ENCODE peak calls at places on chromosome 2, in eight cellular contexts. One of them, this sample, is unnamed.

GRCh38 chr2:47250576-47251403 is 95.7 kb upstream of the STPG4 start:
- DNase-seq in RWPE1: peak; percentile 23
- DNase-seq in hippocampal formation: no peak
- DNase-seq in hypothalamus: no peak
- DNase-seq in RCC 7860: peak; percentile 48
- DNase-seq in activated CD4-positive, alpha-beta T cell treated with anti-CD3 and anti-CD28 coated beads, Interleukin-2, amount 50 U/mL, for 24 hours: no peak
- DNase-seq in cardiac fibroblast: peak; percentile 26
- DNase-seq in activated naive CD8-positive, alpha-beta T cell treated with anti-CD3 and anti-CD28 coated beads, Interleukin-2, amount 50 U/mL, for 24 hours: no peak
- DNase-seq in this sample: no peak

GRCh38 chr2:189439342-189439741 is 1.9 kb upstream of the WDR75 start:
- DNase-seq in RWPE1: no peak
- DNase-seq in hippocampal formation: no peak
- DNase-seq in hypothalamus: no peak
- DNase-seq in RCC 7860: no peak
- DNase-seq in activated CD4-positive, alpha-beta T cell treated with anti-CD3 and anti-CD28 coated beads, Interleukin-2, amount 50 U/mL, for 24 hours: no peak
- DNase-seq in cardiac fibroblast: no peak
- DNase-seq in activated naive CD8-positive, alpha-beta T cell treated with anti-CD3 and anti-CD28 coated beads, Interleukin-2, amount 50 U/mL, for 24 hours: no peak
- DNase-seq in this sample: no peak

GRCh38 chr2:221103930-221104329 is 468.2 kb downstream of the EPHA4 start:
- DNase-seq in RWPE1: no peak
- DNase-seq in hippocampal formation: no peak
- DNase-seq in hypothalamus: no peak
- DNase-seq in RCC 7860: no peak
- DNase-seq in activated CD4-positive, alpha-beta T cell treated with anti-CD3 and anti-CD28 coated beads, Interleukin-2, amount 50 U/mL, for 24 hours: no peak
- DNase-seq in cardiac fibroblast: no peak
- DNase-seq in activated naive CD8-positive, alpha-beta T cell treated with anti-CD3 and anti-CD28 coated beads, Interleukin-2, amount 50 U/mL, for 24 hours: no peak
- DNase-seq in this sample: no peak

GRCh38 chr2:193462411-193462810 is 1267.7 kb upstream of the TMEFF2 start:
- DNase-seq in RWPE1: no peak
- DNase-seq in hippocampal formation: no peak
- DNase-seq in hypothalamus: no peak
- DNase-seq in RCC 7860: no peak
- DNase-seq in activated CD4-positive, alpha-beta T cell treated with anti-CD3 and anti-CD28 coated beads, Interleukin-2, amount 50 U/mL, for 24 hours: no peak
- DNase-seq in cardiac fibroblast: no peak
- DNase-seq in activated naive CD8-positive, alpha-beta T cell treated with anti-CD3 and anti-CD28 coated beads, Interleukin-2, amount 50 U/mL, for 24 hours: no peak
- DNase-seq in this sample: no peak

GRCh38 chr2:237345891-237346640 is 67.9 kb downstream of the COL6A3 start:
- DNase-seq in RWPE1: no peak
- DNase-seq in hippocampal formation: no peak
- DNase-seq in hypothalamus: no peak
- DNase-seq in RCC 7860: peak; percentile 34
- DNase-seq in activated CD4-positive, alpha-beta T cell treated with anti-CD3 and anti-CD28 coated beads, Interleukin-2, amount 50 U/mL, for 24 hours: no peak
- DNase-seq in cardiac fibroblast: peak; percentile 74
- DNase-seq in activated naive CD8-positive, alpha-beta T cell treated with anti-CD3 and anti-CD28 coated beads, Interleukin-2, amount 50 U/mL, for 24 hours: no peak
- DNase-seq in this sample: no peak

GRCh38 chr2:120204022-120204405 is 19.2 kb downstream of the TMEM185B start:
- DNase-seq in RWPE1: no peak
- DNase-seq in hippocampal formation: no peak
- DNase-seq in hypothalamus: no peak
- DNase-seq in RCC 7860: no peak
- DNase-seq in activated CD4-positive, alpha-beta T cell treated with anti-CD3 and anti-CD28 coated beads, Interleukin-2, amount 50 U/mL, for 24 hours: no peak
- DNase-seq in cardiac fibroblast: no peak
- DNase-seq in activated naive CD8-positive, alpha-beta T cell treated with anti-CD3 and anti-CD28 coated beads, Interleukin-2, amount 50 U/mL, for 24 hours: no peak
- DNase-seq in this sample: no peak

GRCh38 chr2:153477096-153477555 is 1.4 kb downstream of the RPRM start:
- DNase-seq in RWPE1: no peak
- DNase-seq in hippocampal formation: no peak
- DNase-seq in hypothalamus: no peak
- DNase-seq in RCC 7860: no peak
- DNase-seq in activated CD4-positive, alpha-beta T cell treated with anti-CD3 and anti-CD28 coated beads, Interleukin-2, amount 50 U/mL, for 24 hours: no peak
- DNase-seq in cardiac fibroblast: no peak
- DNase-seq in activated naive CD8-positive, alpha-beta T cell treated with anti-CD3 and anti-CD28 coated beads, Interleukin-2, amount 50 U/mL, for 24 hours: no peak
- DNase-seq in this sample: peak; percentile 37

GRCh38 chr2:79189465-79189864 is 29.9 kb upstream of the REG3A start:
- DNase-seq in RWPE1: no peak
- DNase-seq in hippocampal formation: no peak
- DNase-seq in hypothalamus: no peak
- DNase-seq in RCC 7860: no peak
- DNase-seq in activated CD4-positive, alpha-beta T cell treated with anti-CD3 and anti-CD28 coated beads, Interleukin-2, amount 50 U/mL, for 24 hours: no peak
- DNase-seq in cardiac fibroblast: no peak
- DNase-seq in activated naive CD8-positive, alpha-beta T cell treated with anti-CD3 and anti-CD28 coated beads, Interleukin-2, amount 50 U/mL, for 24 hours: no peak
- DNase-seq in this sample: no peak

This sample was measured in endothelial cell.